ENCODE peak calls at places on chromosome X, in four cellular contexts. One of them, this sample, is unnamed.

GRCh38 chrX:3638280-3638873 is 75.1 kb downstream of the PRKX start:
- DNase-seq in fibroblast of pulmonary artery: peak; percentile 54
- DNase-seq in activated CD8-positive, alpha-beta T cell treated with anti-CD3 and anti-CD28 coated beads, Interleukin-2, amount 10 ng/mL, durations not matched to agents 7 days and 5 days: peak; percentile 23
- DNase-seq in IMR-90: peak; percentile 48
- DNase-seq in this sample: no peak

GRCh38 chrX:40154229-40154852 is 56.6 kb upstream of the BCOR start:
- DNase-seq in IMR-90: no peak
- DNase-seq in fibroblast of pulmonary artery: peak; percentile 45
- DNase-seq in activated CD8-positive, alpha-beta T cell treated with anti-CD3 and anti-CD28 coated beads, Interleukin-2, amount 10 ng/mL, durations not matched to agents 7 days and 5 days: no peak
- DNase-seq in this sample: peak; percentile 94

GRCh38 chrX:40893251-40893910 is 158.0 kb upstream of the MED14 start:
- DNase-seq in IMR-90: peak; percentile 4
- DNase-seq in fibroblast of pulmonary artery: peak; percentile 45
- DNase-seq in activated CD8-positive, alpha-beta T cell treated with anti-CD3 and anti-CD28 coated beads, Interleukin-2, amount 10 ng/mL, durations not matched to agents 7 days and 5 days: no peak
- DNase-seq in this sample: no peak

GRCh38 chrX:21940356-21940829 is at the start of gene SMS:
- DNase-seq in IMR-90: peak; percentile 75
- DNase-seq in fibroblast of pulmonary artery: peak; percentile 66
- DNase-seq in activated CD8-positive, alpha-beta T cell treated with anti-CD3 and anti-CD28 coated beads, Interleukin-2, amount 10 ng/mL, durations not matched to agents 7 days and 5 days: peak; percentile 55
- DNase-seq in this sample: no peak

GRCh38 chrX:150544222-150544787 is 24.1 kb upstream of the MTM1 start:
- DNase-seq in IMR-90: no peak
- DNase-seq in fibroblast of pulmonary artery: peak; percentile 23
- DNase-seq in activated CD8-positive, alpha-beta T cell treated with anti-CD3 and anti-CD28 coated beads, Interleukin-2, amount 10 ng/mL, durations not matched to agents 7 days and 5 days: peak; percentile 25
- DNase-seq in this sample: no peak

GRCh38 chrX:40176979-40177430 is 79.2 kb upstream of the BCOR start:
- DNase-seq in IMR-90: no peak
- DNase-seq in activated CD8-positive, alpha-beta T cell treated with anti-CD3 and anti-CD28 coated beads, Interleukin-2, amount 10 ng/mL, durations not matched to agents 7 days and 5 days: no peak
- DNase-seq in fibroblast of pulmonary artery: no peak
- DNase-seq in this sample: peak; percentile 33

GRCh38 chrX:154748712-154749339 is 2.1 kb downstream of the GAB3 start:
- DNase-seq in IMR-90: peak; percentile 50
- DNase-seq in fibroblast of pulmonary artery: peak; percentile 67
- DNase-seq in activated CD8-positive, alpha-beta T cell treated with anti-CD3 and anti-CD28 coated beads, Interleukin-2, amount 10 ng/mL, durations not matched to agents 7 days and 5 days: peak; percentile 58
- DNase-seq in this sample: no peak

GRCh38 chrX:67622053-67622452 is 78.2 kb downstream of the AR start:
- DNase-seq in IMR-90: no peak
- DNase-seq in fibroblast of pulmonary artery: no peak
- DNase-seq in activated CD8-positive, alpha-beta T cell treated with anti-CD3 and anti-CD28 coated beads, Interleukin-2, amount 10 ng/mL, durations not matched to agents 7 days and 5 days: no peak
- DNase-seq in this sample: no peak

GRCh38 chrX:119399772-119400101 is 601 bp downstream of the SLC25A43 start:
- DNase-seq in activated CD8-positive, alpha-beta T cell treated with anti-CD3 and anti-CD28 coated beads, Interleukin-2, amount 10 ng/mL, durations not matched to agents 7 days and 5 days: no peak
- DNase-seq in IMR-90: no peak
- DNase-seq in fibroblast of pulmonary artery: peak; percentile 20
- DNase-seq in this sample: no peak

GRCh38 chrX:138519296-138519695 is 192.2 kb downstream of the FGF13 start:
- DNase-seq in fibroblast of pulmonary artery: no peak
- DNase-seq in IMR-90: no peak
- DNase-seq in activated CD8-positive, alpha-beta T cell treated with anti-CD3 and anti-CD28 coated beads, Interleukin-2, amount 10 ng/mL, durations not matched to agents 7 days and 5 days: no peak
- DNase-seq in this sample: no peak

GRCh38 chrX:135530097-135530496 is 9.6 kb downstream of the INTS6L start:
- DNase-seq in activated CD8-positive, alpha-beta T cell treated with anti-CD3 and anti-CD28 coated beads, Interleukin-2, amount 10 ng/mL, durations not matched to agents 7 days and 5 days: no peak
- DNase-seq in fibroblast of pulmonary artery: no peak
- DNase-seq in IMR-90: no peak
- DNase-seq in this sample: no peak

GRCh38 chrX:48960291-48960690 is 2.9 kb upstream of the OTUD5 start:
- DNase-seq in IMR-90: no peak
- DNase-seq in fibroblast of pulmonary artery: no peak
- DNase-seq in activated CD8-positive, alpha-beta T cell treated with anti-CD3 and anti-CD28 coated beads, Interleukin-2, amount 10 ng/mL, durations not matched to agents 7 days and 5 days: no peak
- DNase-seq in this sample: no peak

GRCh38 chrX:110836982-110837381 is 41.4 kb upstream of the CHRDL1 start:
- DNase-seq in IMR-90: no peak
- DNase-seq in fibroblast of pulmonary artery: no peak
- DNase-seq in activated CD8-positive, alpha-beta T cell treated with anti-CD3 and anti-CD28 coated beads, Interleukin-2, amount 10 ng/mL, durations not matched to agents 7 days and 5 days: no peak
- DNase-seq in this sample: no peak

GRCh38 chrX:42739258-42739657 is 38.7 kb downstream of the PPP1R2C start:
- DNase-seq in IMR-90: no peak
- DNase-seq in fibroblast of pulmonary artery: peak; percentile 61
- DNase-seq in activated CD8-positive, alpha-beta T cell treated with anti-CD3 and anti-CD28 coated beads, Interleukin-2, amount 10 ng/mL, durations not matched to agents 7 days and 5 days: no peak
- DNase-seq in this sample: no peak

GRCh38 chrX:138710311-138710791 is 1.2 kb downstream of the FGF13 start:
- DNase-seq in activated CD8-positive, alpha-beta T cell treated with anti-CD3 and anti-CD28 coated beads, Interleukin-2, amount 10 ng/mL, durations not matched to agents 7 days and 5 days: no peak
- DNase-seq in IMR-90: no peak
- DNase-seq in fibroblast of pulmonary artery: no peak
- DNase-seq in this sample: peak; percentile 90

GRCh38 chrX:12956704-12957541 is 18.0 kb upstream of the TMSB4X start:
- DNase-seq in activated CD8-positive, alpha-beta T cell treated with anti-CD3 and anti-CD28 coated beads, Interleukin-2, amount 10 ng/mL, durations not matched to agents 7 days and 5 days: peak; percentile 78
- DNase-seq in IMR-90: peak; percentile 63
- DNase-seq in fibroblast of pulmonary artery: peak; percentile 64
- DNase-seq in this sample: no peak

GRCh38 chrX:12929701-12930100 is 23.3 kb downstream of the TLR8 start:
- DNase-seq in activated CD8-positive, alpha-beta T cell treated with anti-CD3 and anti-CD28 coated beads, Interleukin-2, amount 10 ng/mL, durations not matched to agents 7 days and 5 days: no peak
- DNase-seq in IMR-90: peak; percentile 6
- DNase-seq in fibroblast of pulmonary artery: no peak
- DNase-seq in this sample: no peak

GRCh38 chrX:24153175-24153795 is 3.8 kb downstream of the ZFX start:
- DNase-seq in IMR-90: no peak
- DNase-seq in fibroblast of pulmonary artery: no peak
- DNase-seq in activated CD8-positive, alpha-beta T cell treated with anti-CD3 and anti-CD28 coated beads, Interleukin-2, amount 10 ng/mL, durations not matched to agents 7 days and 5 days: peak; percentile 29
- DNase-seq in this sample: no peak

GRCh38 chrX:153549807-153550206 is 32.4 kb downstream of the ATP2B3 start:
- DNase-seq in activated CD8-positive, alpha-beta T cell treated with anti-CD3 and anti-CD28 coated beads, Interleukin-2, amount 10 ng/mL, durations not matched to agents 7 days and 5 days: no peak
- DNase-seq in fibroblast of pulmonary artery: no peak
- DNase-seq in IMR-90: no peak
- DNase-seq in this sample: no peak

GRCh38 chrX:67296395-67296794 is 247.4 kb upstream of the AR start:
- DNase-seq in activated CD8-positive, alpha-beta T cell treated with anti-CD3 and anti-CD28 coated beads, Interleukin-2, amount 10 ng/mL, durations not matched to agents 7 days and 5 days: no peak
- DNase-seq in fibroblast of pulmonary artery: no peak
- DNase-seq in IMR-90: no peak
- DNase-seq in this sample: no peak

GRCh38 chrX:56313308-56313707 is 81.2 kb downstream of the KLF8 start:
- DNase-seq in IMR-90: no peak
- DNase-seq in fibroblast of pulmonary artery: no peak
- DNase-seq in activated CD8-positive, alpha-beta T cell treated with anti-CD3 and anti-CD28 coated beads, Interleukin-2, amount 10 ng/mL, durations not matched to agents 7 days and 5 days: no peak
- DNase-seq in this sample: no peak

GRCh38 chrX:3576886-3577516 is 136.4 kb downstream of the PRKX start:
- DNase-seq in activated CD8-positive, alpha-beta T cell treated with anti-CD3 and anti-CD28 coated beads, Interleukin-2, amount 10 ng/mL, durations not matched to agents 7 days and 5 days: no peak
- DNase-seq in IMR-90: peak; percentile 54
- DNase-seq in fibroblast of pulmonary artery: peak; percentile 60
- DNase-seq in this sample: no peak

GRCh38 chrX:46251755-46252154 is 293.5 kb downstream of the ZNF674 start:
- DNase-seq in fibroblast of pulmonary artery: peak; percentile 13
- DNase-seq in IMR-90: peak; percentile 13
- DNase-seq in activated CD8-positive, alpha-beta T cell treated with anti-CD3 and anti-CD28 coated beads, Interleukin-2, amount 10 ng/mL, durations not matched to agents 7 days and 5 days: no peak
- DNase-seq in this sample: no peak

GRCh38 chrX:147376601-147377387 is 534.9 kb upstream of the FMR1 start:
- DNase-seq in activated CD8-positive, alpha-beta T cell treated with anti-CD3 and anti-CD28 coated beads, Interleukin-2, amount 10 ng/mL, durations not matched to agents 7 days and 5 days: no peak
- DNase-seq in fibroblast of pulmonary artery: no peak
- DNase-seq in IMR-90: no peak
- DNase-seq in this sample: peak; percentile 63

GRCh38 chrX:1466232-1466661 is 13.5 kb upstream of the ASMTL start:
- DNase-seq in activated CD8-positive, alpha-beta T cell treated with anti-CD3 and anti-CD28 coated beads, Interleukin-2, amount 10 ng/mL, durations not matched to agents 7 days and 5 days: peak; percentile 20
- DNase-seq in fibroblast of pulmonary artery: no peak
- DNase-seq in IMR-90: no peak
- DNase-seq in this sample: peak; percentile 90

GRCh38 chrX:132094169-132094568 is 33.7 kb downstream of the FRMD7 start:
- DNase-seq in fibroblast of pulmonary artery: no peak
- DNase-seq in IMR-90: no peak
- DNase-seq in activated CD8-positive, alpha-beta T cell treated with anti-CD3 and anti-CD28 coated beads, Interleukin-2, amount 10 ng/mL, durations not matched to agents 7 days and 5 days: no peak
- DNase-seq in this sample: no peak

GRCh38 chrX:72554448-72555140 is 18.0 kb downstream of the HDAC8 start:
- DNase-seq in activated CD8-positive, alpha-beta T cell treated with anti-CD3 and anti-CD28 coated beads, Interleukin-2, amount 10 ng/mL, durations not matched to agents 7 days and 5 days: no peak
- DNase-seq in fibroblast of pulmonary artery: no peak
- DNase-seq in IMR-90: no peak
- DNase-seq in this sample: no peak

GRCh38 chrX:136694491-136695087 is 46.6 kb downstream of the CD40LG start:
- DNase-seq in IMR-90: peak; percentile 58
- DNase-seq in activated CD8-positive, alpha-beta T cell treated with anti-CD3 and anti-CD28 coated beads, Interleukin-2, amount 10 ng/mL, durations not matched to agents 7 days and 5 days: peak; percentile 31
- DNase-seq in fibroblast of pulmonary artery: peak; percentile 80
- DNase-seq in this sample: no peak

GRCh38 chrX:56813318-56813837 is 84.3 kb downstream of the NBDY start:
- DNase-seq in fibroblast of pulmonary artery: peak; percentile 81
- DNase-seq in IMR-90: peak; percentile 31
- DNase-seq in activated CD8-positive, alpha-beta T cell treated with anti-CD3 and anti-CD28 coated beads, Interleukin-2, amount 10 ng/mL, durations not matched to agents 7 days and 5 days: peak; percentile 59
- DNase-seq in this sample: no peak

This sample was measured in chondrocyte.